ENCODE peak calls at places on chromosomes 13 and 19, in six cellular contexts. E is fibroblast of lung, K is pancreas, H is left ventricle myocardium inferior, A is heart left ventricle, P is dorsolateral prefrontal cortex. B is an unnamed sample.

GRCh38 chr13:41311607-41312500 is 787 bp downstream of the NAA16 start:
- DNase-seq in E (peak), K (peak), H (peak), A (peak), P (peak), B (no peak)

GRCh38 chr13:85528578-85529215 is 270.5 kb downstream of the SLITRK6 start:
- DNase-seq in E (peak), K (no peak), H (no peak), A (no peak), P (no peak), B (no peak)

GRCh38 chr13:26449063-26449848 is 108.2 kb upstream of the WASF3 start:
- DNase-seq in E (no peak), K (no peak), H (no peak), A (no peak), P (no peak), B (no peak)

GRCh38 chr13:29595380-29596063 is at the start of gene SLC7A1:
- DNase-seq in E (peak), K (peak), H (peak), A (peak), P (peak), B (peak)

GRCh38 chr13:83168575-83168974 is 713.7 kb downstream of the SLITRK1 start:
- DNase-seq in E (no peak), K (no peak), H (no peak), A (no peak), P (no peak), B (no peak)

GRCh38 chr19:17540174-17540573 is 15.3 kb upstream of the COLGALT1 start:
- DNase-seq in E (no peak), K (no peak), H (no peak), A (no peak), P (no peak), B (no peak)

GRCh38 chr19:44841255-44841654 is 4.8 kb upstream of the NECTIN2 start:
- DNase-seq in E (no peak), K (no peak), H (no peak), A (peak), P (no peak), B (no peak)

GRCh38 chr13:78239681-78240080 is 321.1 kb upstream of the EDNRB start:
- DNase-seq in E (no peak), K (no peak), H (no peak), A (no peak), P (no peak), B (no peak)

GRCh38 chr13:29369060-29369743 is 226.3 kb downstream of the SLC7A1 start:
- DNase-seq in E (peak), K (no peak), H (no peak), A (no peak), P (no peak), B (no peak)

GRCh38 chr13:110261166-110262081 is 45.5 kb downstream of the COL4A1 start:
- DNase-seq in E (no peak), K (no peak), H (no peak), A (no peak), P (no peak), B (peak)

GRCh38 chr19:44447864-44448674 is at the start of gene ZNF229:
- DNase-seq in E (peak), K (peak), H (peak), A (peak), P (peak), B (peak)

GRCh38 chr13:96532804-96533203 is 442.9 kb downstream of the HS6ST3 start:
- DNase-seq in E (no peak), K (no peak), H (no peak), A (no peak), P (no peak), B (no peak)

GRCh38 chr13:87669379-87669978 is 1.7 kb upstream of the SLITRK5 start:
- DNase-seq in E (peak), K (no peak), H (no peak), A (no peak), P (no peak), B (no peak)

GRCh38 chr13:97287047-97287383 is 64.9 kb downstream of the MBNL2 start:
- DNase-seq in E (no peak), K (no peak), H (no peak), A (no peak), P (no peak), B (no peak)

GRCh38 chr13:94968040-94968756 is 255.9 kb upstream of the SOX21 start:
- DNase-seq in E (peak), K (no peak), H (no peak), A (no peak), P (peak), B (no peak)

GRCh38 chr13:74135306-74136088 is 1.3 kb upstream of the KLF12 start:
- DNase-seq in E (peak), K (peak), H (peak), A (peak), P (peak), B (peak)

GRCh38 chr13:111005364-111005763 is 90.5 kb upstream of the ANKRD10 start:
- DNase-seq in E (peak), K (no peak), H (no peak), A (no peak), P (no peak), B (no peak)

GRCh38 chr19:39870171-39870971 is 24.2 kb upstream of the FBL start:
- DNase-seq in E (no peak), K (no peak), H (no peak), A (peak), P (no peak), B (no peak)

GRCh38 chr13:39789451-39789850 is 134.0 kb downstream of the COG6 start:
- DNase-seq in E (no peak), K (no peak), H (no peak), A (no peak), P (no peak), B (no peak)

GRCh38 chr13:99827011-99827410 is 144.6 kb downstream of the ZIC5 start:
- DNase-seq in E (no peak), K (no peak), H (no peak), A (no peak), P (no peak), B (no peak)

GRCh38 chr19:18280247-18281081 is 958 bp downstream of the JUND start:
- DNase-seq in E (peak), K (peak), H (peak), A (peak), P (peak), B (peak)

GRCh38 chr19:33520844-33521479 is 629 bp downstream of the PEPD start:
- DNase-seq in E (no peak), K (no peak), H (no peak), A (no peak), P (no peak), B (no peak)

GRCh38 chr19:14139944-14140343 is 3.6 kb upstream of the ASF1B start:
- DNase-seq in E (no peak), K (no peak), H (no peak), A (no peak), P (no peak), B (no peak)

GRCh38 chr13:30857018-30857417 is 49.1 kb upstream of the MEDAG start:
- DNase-seq in E (no peak), K (no peak), H (no peak), A (no peak), P (no peak), B (no peak)

GRCh38 chr13:95099541-95099940 is 201.7 kb downstream of the ABCC4 start:
- DNase-seq in E (peak), K (no peak), H (no peak), A (no peak), P (no peak), B (no peak)

GRCh38 chr13:30905932-30906383 is at the start of gene MEDAG:
- DNase-seq in E (peak), K (peak), H (peak), A (peak), P (no peak), B (peak)

GRCh38 chr19:35427187-35427586 is 20.9 kb upstream of the FFAR2 start:
- DNase-seq in E (no peak), K (no peak), H (no peak), A (no peak), P (no peak), B (no peak)

GRCh38 chr19:35291916-35292315 is at the start of gene MAG:
- DNase-seq in E (no peak), K (no peak), H (no peak), A (no peak), P (peak), B (no peak)

GRCh38 chr13:87524775-87525174 is 146.4 kb upstream of the SLITRK5 start:
- DNase-seq in E (no peak), K (no peak), H (no peak), A (no peak), P (no peak), B (no peak)

DNA sequence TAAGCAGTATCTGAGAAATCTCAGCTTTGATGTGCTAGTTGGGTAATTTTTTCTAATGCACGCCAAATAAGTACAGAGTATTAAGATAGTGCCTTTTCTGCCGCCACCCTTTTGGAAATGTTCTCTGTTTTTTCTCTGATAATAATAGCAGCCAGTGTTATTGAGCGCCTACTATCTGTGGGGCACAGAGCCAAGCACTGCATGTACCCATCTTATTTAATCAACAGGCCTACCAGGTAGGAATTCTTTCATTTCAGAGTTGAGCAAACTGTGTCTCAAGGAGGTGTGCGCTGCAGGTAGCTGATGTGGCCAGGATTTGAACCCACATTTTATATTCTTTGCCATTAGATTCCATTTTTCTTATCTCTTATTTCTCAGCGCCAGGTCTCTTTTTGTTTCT is 1.4 kb downstream of the EPN1 start:
- DNase-seq in E (no peak), K (peak), H (no peak), A (no peak), P (no peak), B (no peak)
- H3K27ac ChIP-seq in E (no peak), K (no peak), H (peak), A (peak), P (no peak), B (peak)

DNA sequence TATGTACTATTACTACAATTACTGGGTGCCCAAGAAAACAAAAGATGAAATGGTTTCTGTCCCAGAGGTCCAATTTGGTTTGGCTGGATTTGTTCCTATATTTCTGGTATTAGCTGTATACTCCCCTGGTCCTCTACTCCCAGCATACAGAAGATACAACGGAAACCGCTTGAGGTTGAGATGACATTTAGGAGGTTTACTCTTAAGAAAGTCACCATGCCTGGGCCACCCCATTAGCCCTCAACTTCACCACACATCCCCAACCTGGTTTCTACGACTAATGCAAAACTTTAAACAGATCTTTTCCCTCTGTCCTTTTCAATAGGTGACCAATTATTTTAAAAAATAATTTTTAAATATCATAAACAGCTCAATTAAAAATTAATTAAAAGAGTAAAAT is 46.0 kb upstream of the EEF1AKMT1 start:
- DNase-seq in E (no peak), K (no peak), H (no peak), A (no peak), P (no peak), B (no peak)
- H3K27ac ChIP-seq in E (no peak), K (no peak), H (peak), A (no peak), P (no peak), B (no peak)

DNA sequence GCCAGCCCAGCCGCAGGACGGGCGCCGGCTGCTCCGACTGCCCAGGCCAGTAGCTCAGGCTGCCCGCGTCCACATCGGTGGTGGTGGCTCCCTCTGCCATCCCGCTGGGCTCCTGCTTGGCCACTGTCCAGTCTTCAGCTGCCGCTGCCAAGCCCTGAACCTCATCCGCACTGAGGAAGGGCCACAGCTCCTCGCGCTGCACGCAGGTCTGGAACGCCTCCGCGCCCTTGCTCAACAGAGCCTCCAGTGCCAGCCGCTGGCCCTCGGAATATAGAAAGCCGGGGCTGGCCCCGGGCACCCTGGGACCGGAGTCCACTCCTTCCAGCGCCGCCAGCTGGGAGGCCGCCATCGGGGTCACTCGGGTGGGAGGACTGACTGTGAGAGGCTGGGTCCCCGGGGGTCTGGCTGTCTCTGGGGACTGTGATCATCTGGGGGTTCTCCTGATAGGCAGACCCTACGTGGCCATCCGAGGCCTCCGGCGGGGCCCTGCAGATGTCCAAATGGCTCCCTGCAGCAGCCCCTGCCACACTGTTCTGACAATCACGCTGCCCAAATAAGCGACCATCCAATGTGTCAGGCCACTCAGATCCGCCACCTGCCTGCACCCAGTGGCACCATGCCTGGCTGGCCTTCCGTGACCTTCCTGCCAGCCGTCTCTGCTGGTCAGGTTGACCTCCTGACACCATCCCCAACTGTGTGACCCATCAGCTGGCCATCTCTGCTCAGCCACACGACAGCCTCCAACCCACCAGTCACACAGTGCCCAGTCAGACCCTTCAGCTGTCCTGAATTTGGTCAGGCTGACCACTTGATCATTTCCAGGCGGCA is 1.6 kb downstream of the FAM83E start:
- DNase-seq in E (no peak), K (peak), H (no peak), A (no peak), P (peak), B (no peak)
- H3K27ac ChIP-seq in E (no peak), K (no peak), H (no peak), A (no peak), P (peak), B (no peak)

GRCh38 chr19:5651361-5651760 is 28.5 kb downstream of the SAFB start:
- DNase-seq in E (no peak), K (no peak), H (no peak), A (no peak), P (no peak), B (no peak)
- H3K27ac ChIP-seq in E (no peak), K (no peak), H (no peak), A (no peak), P (no peak), B (no peak)

GRCh38 chr19:5683177-5683886 is 2.5 kb downstream of the HSD11B1L start:
- DNase-seq in E (no peak), K (no peak), H (no peak), A (no peak), P (no peak), B (no peak)

GRCh38 chr19:5686326-5686646 is 3.8 kb upstream of the RPL36 start:
- DNase-seq in E (no peak), K (no peak), H (no peak), A (peak), P (no peak), B (no peak)

GRCh38 chr19:5687360-5688198 is 2.5 kb upstream of the RPL36 start:
- DNase-seq in E (no peak), K (no peak), H (no peak), A (no peak), P (no peak), B (no peak)

GRCh38 chr19:5684694-5685430 is 4.0 kb downstream of the HSD11B1L start:
- DNase-seq in E (no peak), K (no peak), H (no peak), A (no peak), P (no peak), B (no peak)

DNA sequence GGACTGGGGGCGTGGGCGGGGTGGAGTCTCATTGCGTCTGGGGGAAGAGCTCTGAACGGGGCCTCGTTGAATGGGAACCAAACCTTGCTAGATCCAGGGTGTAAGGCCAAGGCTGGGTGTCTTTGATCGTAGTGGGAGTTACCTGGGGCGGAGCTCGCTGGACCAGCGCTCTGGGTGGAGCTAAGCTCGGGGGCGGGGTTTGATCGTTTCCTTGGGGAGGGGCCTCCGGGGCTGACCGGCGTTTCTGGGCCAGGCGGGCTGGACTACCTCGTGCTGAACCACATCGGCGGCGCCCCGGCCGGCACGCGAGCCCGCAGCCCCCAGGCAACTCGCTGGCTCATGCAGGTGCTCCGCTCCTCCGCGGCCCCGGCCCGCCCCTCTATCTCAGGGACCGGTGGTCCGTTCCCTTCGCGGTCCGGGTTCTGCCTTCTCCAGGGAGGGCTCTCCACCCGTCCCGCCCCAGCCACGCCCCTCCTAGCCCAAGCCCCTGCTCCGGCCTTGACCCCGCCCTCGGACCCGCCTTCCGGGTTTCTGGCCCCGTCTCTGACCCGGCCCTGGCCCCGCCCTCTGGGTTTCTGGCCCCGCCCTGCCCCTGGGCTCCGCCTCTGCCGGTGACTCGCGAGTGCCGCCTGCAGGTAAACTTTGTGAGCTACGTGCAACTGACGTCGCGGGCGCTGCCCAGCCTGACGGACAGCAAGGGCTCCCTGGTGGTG is 3.3 kb upstream of the RPL36 start:
- DNase-seq in E (peak), K (peak), H (peak), A (peak), P (peak), B (peak)
- H3K27ac ChIP-seq in E (peak), K (peak), H (peak), A (peak), P (peak), B (peak)

GRCh38 chr13:76043882-76044281 is 407.8 kb downstream of the LMO7 start:
- DNase-seq in E (no peak), K (no peak), H (no peak), A (no peak), P (no peak), B (no peak)
- H3K27ac ChIP-seq in E (no peak), K (no peak), H (no peak), A (no peak), P (no peak), B (no peak)

GRCh38 chr19:8478605-8479004 is 23.8 kb downstream of the PRAM1 start:
- DNase-seq in E (no peak), K (no peak), H (no peak), A (no peak), P (no peak), B (no peak)
- H3K27ac ChIP-seq in E (no peak), K (no peak), H (peak), A (no peak), P (no peak), B (peak)

GRCh38 chr13:104382941-104383340 is 1316.7 kb upstream of the SLC10A2 start:
- DNase-seq in E (peak), K (no peak), H (no peak), A (no peak), P (no peak), B (no peak)

GRCh38 chr13:104389722-104390121 is 1323.5 kb upstream of the SLC10A2 start:
- DNase-seq in E (no peak), K (no peak), H (no peak), A (no peak), P (no peak), B (no peak)

GRCh38 chr13:104385409-104385808 is 1319.2 kb upstream of the SLC10A2 start:
- DNase-seq in E (peak), K (no peak), H (no peak), A (no peak), P (no peak), B (no peak)

DNA sequence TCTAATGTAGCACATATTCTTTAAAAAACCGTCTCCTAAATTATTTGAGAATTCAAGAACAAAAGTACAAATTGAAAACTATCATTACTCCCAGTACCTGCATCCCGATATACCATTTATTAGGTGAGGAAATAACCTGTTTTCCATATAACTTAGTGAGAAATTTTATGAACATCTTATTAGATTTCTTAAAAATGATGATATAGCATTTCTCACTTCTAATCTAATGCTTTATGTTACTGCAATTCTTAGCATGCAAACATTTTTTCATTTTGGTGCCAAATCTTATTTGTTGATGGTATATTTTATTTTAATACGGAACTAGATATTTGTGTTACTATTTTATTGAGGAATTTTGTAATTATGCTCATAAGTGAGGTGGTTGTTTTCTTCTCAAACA is 1321.3 kb upstream of the SLC10A2 start:
- DNase-seq in E (no peak), K (no peak), H (no peak), A (no peak), P (no peak), B (no peak)
- H3K27ac ChIP-seq in E (no peak), K (no peak), H (no peak), A (no peak), P (no peak), B (no peak)

GRCh38 chr13:67146523-67147130 is 83.5 kb downstream of the PCDH9 start:
- DNase-seq in E (no peak), K (no peak), H (no peak), A (no peak), P (no peak), B (no peak)
- H3K27ac ChIP-seq in E (no peak), K (no peak), H (peak), A (peak), P (peak), B (no peak)

GRCh38 chr19:13086341-13086740 is 16.3 kb downstream of the LYL1 start:
- DNase-seq in E (no peak), K (no peak), H (no peak), A (no peak), P (no peak), B (peak)
- H3K27ac ChIP-seq in E (no peak), K (no peak), H (peak), A (peak), P (peak), B (peak)

B was measured in ascending aorta.